ENCODE peak calls at places on chromosomes 7 and 10, in five cellular contexts. N is HCT116; T is C1 segment of cervical spinal cord; W is SK-N-SH; H is stimulated activated CD8-positive, alpha-beta memory T cell treated with anti-CD3 and anti-CD28 coated beads, Interleukin-12 subunit alpha, Interleukin-12 subunit beta, amount 100 ng/mL, for 4 hours. F is an unnamed sample.

GRCh38 chr7:95628831-95629439 is 32.6 kb upstream of the PDK4 start:
- DNase-seq in T (no peak), H (no peak), W (no peak), N (no peak), F (no peak)

GRCh38 chr7:6392712-6393666 is 54.8 kb downstream of the DAGLB start:
- DNase-seq in T (no peak), H (no peak), W (no peak), N (peak), F (no peak)

GRCh38 chr10:103637855-103638561 is 144.5 kb downstream of the NEURL1 start:
- DNase-seq in H (no peak), W (no peak), T (peak), N (no peak), F (no peak)

GRCh38 chr10:48594799-48595198 is 10.1 kb downstream of the ARHGAP22 start:
- DNase-seq in T (no peak), H (no peak), W (no peak), N (no peak), F (no peak)

GRCh38 chr7:1811850-1812692 is 142.0 kb downstream of the ELFN1 start:
- DNase-seq in T (no peak), W (peak), H (no peak), N (no peak), F (no peak)

GRCh38 chr7:7565746-7566650 is 686 bp upstream of the MIOS start:
- DNase-seq in N (peak), W (peak), T (no peak), H (no peak), F (no peak)

GRCh38 chr7:107506683-107507339 is 37.0 kb downstream of the GPR22 start:
- DNase-seq in T (no peak), W (no peak), N (peak), H (no peak), F (no peak)

GRCh38 chr10:3651969-3652653 is 132.9 kb downstream of the KLF6 start:
- DNase-seq in N (no peak), H (no peak), T (no peak), W (no peak), F (no peak)

GRCh38 chr7:118473271-118473670 is 248.8 kb downstream of the ANKRD7 start:
- DNase-seq in N (no peak), T (no peak), W (no peak), H (no peak), F (no peak)

GRCh38 chr10:104099941-104100340 is 14.3 kb upstream of the COL17A1 start:
- DNase-seq in W (no peak), T (no peak), H (no peak), N (no peak), F (no peak)

GRCh38 chr7:27678617-27679260 is 16.1 kb upstream of the HIBADH start:
- DNase-seq in T (no peak), H (no peak), W (no peak), N (no peak), F (no peak)

GRCh38 chr10:9504227-9504626 is 1449.7 kb downstream of the GATA3 start:
- DNase-seq in W (no peak), N (no peak), T (no peak), H (no peak), F (no peak)

GRCh38 chr10:113992601-113993011 is 51.1 kb upstream of the ADRB1 start:
- DNase-seq in W (no peak), H (no peak), N (no peak), T (no peak), F (no peak)

GRCh38 chr7:32163141-32163806 is 93.1 kb upstream of the PDE1C start:
- DNase-seq in N (no peak), H (no peak), W (peak), T (no peak), F (no peak)

GRCh38 chr10:14560274-14560673 is 214.4 kb downstream of the FAM107B start:
- DNase-seq in W (no peak), T (no peak), N (peak), H (no peak), F (no peak)

GRCh38 chr10:13526952-13527863 is 1.6 kb downstream of the BEND7 start:
- DNase-seq in H (no peak), T (no peak), N (peak), W (no peak), F (no peak)

GRCh38 chr7:17521437-17521836 is 223.0 kb downstream of the AHR start:
- DNase-seq in N (no peak), T (no peak), H (no peak), W (no peak), F (no peak)

GRCh38 chr10:97000487-97001182 is 168.5 kb downstream of the LCOR start:
- DNase-seq in N (no peak), T (no peak), H (no peak), W (no peak), F (no peak)

GRCh38 chr7:101559586-101559985 is 69.5 kb downstream of the MYL10 start:
- DNase-seq in T (no peak), H (no peak), W (no peak), N (no peak), F (peak)

GRCh38 chr7:17103170-17103569 is 195.3 kb upstream of the AHR start:
- DNase-seq in N (no peak), T (no peak), H (no peak), W (no peak), F (no peak)

GRCh38 chr10:75651452-75651851 is 220.0 kb downstream of the LRMDA start:
- DNase-seq in H (no peak), T (no peak), W (no peak), N (peak), F (no peak)

GRCh38 chr7:102991540-102992214 is 78.9 kb downstream of the LRRC17 start:
- DNase-seq in T (no peak), W (peak), H (no peak), N (peak), F (no peak)

GRCh38 chr10:79196470-79197461 is 128.0 kb downstream of the ZMIZ1 start:
- DNase-seq in H (peak), N (peak), T (no peak), W (peak), F (peak)

GRCh38 chr7:9657257-9657656 is 1223.8 kb downstream of the NXPH1 start:
- DNase-seq in H (no peak), T (no peak), W (no peak), N (no peak), F (no peak)

GRCh38 chr7:19674266-19674960 is 34.4 kb downstream of the POLR1F start:
- DNase-seq in W (no peak), T (no peak), H (no peak), N (no peak), F (no peak)

GRCh38 chr10:125023862-125024495 is 82.1 kb downstream of the ZRANB1 start:
- DNase-seq in H (no peak), W (peak), T (no peak), N (no peak), F (no peak)

GRCh38 chr7:149720372-149721083 is 52.9 kb downstream of the ZNF467 start:
- DNase-seq in T (peak), N (no peak), W (peak), H (no peak), F (no peak)

GRCh38 chr7:106127984-106128780 is 16.1 kb upstream of the SYPL1 start:
- DNase-seq in W (no peak), N (no peak), H (no peak), T (no peak), F (no peak)

GRCh38 chr10:132726951-132727350 is 59.0 kb downstream of the NKX6-2 start:
- DNase-seq in N (no peak), H (no peak), T (no peak), W (no peak), F (no peak)

GRCh38 chr10:69712346-69712745 is 82.3 kb downstream of the FAM241B start:
- DNase-seq in W (no peak), H (no peak), N (no peak), T (no peak), F (no peak)

GRCh38 chr7:158808126-158808525 is 21.2 kb downstream of the ESYT2 start:
- DNase-seq in W (no peak), T (no peak), H (no peak), N (no peak), F (no peak)

F was measured in activated B cell treated with CpG ODN at 0.5 μM for 24 hours.